ENCODE peak calls at places on chromosomes 4 and X, in six cellular contexts. One of them, this sample, is unnamed.

GRCh38 chr4:105060628-105061027 is 86.0 kb upstream of the TET2 start:
- DNase-seq in kidney glomerular epithelial cell: peak
- DNase-seq in stimulated activated CD8-positive, alpha-beta memory T cell treated with anti-CD3 and anti-CD28 coated beads, Interleukin-2, amount 100 ng/mL, for 1 hour: no peak
- DNase-seq in Kasumi-1: peak
- DNase-seq in activated CD8-positive, alpha-beta memory T cell treated with anti-CD3 and anti-CD28 coated beads for 24 hours: no peak
- DNase-seq in NCI-H1436: no peak
- DNase-seq in this sample: no peak

GRCh38 chrX:26613951-26614350 is 398.0 kb downstream of the MAGEB5 start:
- DNase-seq in kidney glomerular epithelial cell: no peak
- DNase-seq in stimulated activated CD8-positive, alpha-beta memory T cell treated with anti-CD3 and anti-CD28 coated beads, Interleukin-2, amount 100 ng/mL, for 1 hour: no peak
- DNase-seq in Kasumi-1: no peak
- DNase-seq in activated CD8-positive, alpha-beta memory T cell treated with anti-CD3 and anti-CD28 coated beads for 24 hours: no peak
- DNase-seq in NCI-H1436: no peak
- DNase-seq in this sample: no peak

GRCh38 chr4:81807927-81808672 is 336.4 kb upstream of the RASGEF1B start:
- DNase-seq in kidney glomerular epithelial cell: peak
- DNase-seq in stimulated activated CD8-positive, alpha-beta memory T cell treated with anti-CD3 and anti-CD28 coated beads, Interleukin-2, amount 100 ng/mL, for 1 hour: no peak
- DNase-seq in Kasumi-1: peak
- DNase-seq in activated CD8-positive, alpha-beta memory T cell treated with anti-CD3 and anti-CD28 coated beads for 24 hours: no peak
- DNase-seq in NCI-H1436: peak
- DNase-seq in this sample: no peak

GRCh38 chr4:119113033-119113655 is 22.5 kb upstream of the MYOZ2 start:
- DNase-seq in kidney glomerular epithelial cell: peak
- DNase-seq in stimulated activated CD8-positive, alpha-beta memory T cell treated with anti-CD3 and anti-CD28 coated beads, Interleukin-2, amount 100 ng/mL, for 1 hour: no peak
- DNase-seq in Kasumi-1: peak
- DNase-seq in activated CD8-positive, alpha-beta memory T cell treated with anti-CD3 and anti-CD28 coated beads for 24 hours: no peak
- DNase-seq in NCI-H1436: no peak
- DNase-seq in this sample: no peak

GRCh38 chr4:158131037-158131436 is 41.8 kb downstream of the GASK1B start:
- DNase-seq in kidney glomerular epithelial cell: no peak
- DNase-seq in stimulated activated CD8-positive, alpha-beta memory T cell treated with anti-CD3 and anti-CD28 coated beads, Interleukin-2, amount 100 ng/mL, for 1 hour: no peak
- DNase-seq in Kasumi-1: no peak
- DNase-seq in activated CD8-positive, alpha-beta memory T cell treated with anti-CD3 and anti-CD28 coated beads for 24 hours: no peak
- DNase-seq in NCI-H1436: no peak
- DNase-seq in this sample: no peak

GRCh38 chrX:51487960-51488267 is 8.5 kb downstream of the NUDT11 start:
- DNase-seq in kidney glomerular epithelial cell: no peak
- DNase-seq in stimulated activated CD8-positive, alpha-beta memory T cell treated with anti-CD3 and anti-CD28 coated beads, Interleukin-2, amount 100 ng/mL, for 1 hour: no peak
- DNase-seq in Kasumi-1: no peak
- DNase-seq in activated CD8-positive, alpha-beta memory T cell treated with anti-CD3 and anti-CD28 coated beads for 24 hours: no peak
- DNase-seq in NCI-H1436: no peak
- DNase-seq in this sample: no peak

GRCh38 chr4:56981795-56982201 is 3.1 kb downstream of the POLR2B start:
- DNase-seq in kidney glomerular epithelial cell: peak
- DNase-seq in stimulated activated CD8-positive, alpha-beta memory T cell treated with anti-CD3 and anti-CD28 coated beads, Interleukin-2, amount 100 ng/mL, for 1 hour: no peak
- DNase-seq in Kasumi-1: no peak
- DNase-seq in activated CD8-positive, alpha-beta memory T cell treated with anti-CD3 and anti-CD28 coated beads for 24 hours: no peak
- DNase-seq in NCI-H1436: no peak
- DNase-seq in this sample: no peak

GRCh38 chr4:139099366-139099982 is 77.5 kb downstream of the ELF2 start:
- DNase-seq in kidney glomerular epithelial cell: peak
- DNase-seq in stimulated activated CD8-positive, alpha-beta memory T cell treated with anti-CD3 and anti-CD28 coated beads, Interleukin-2, amount 100 ng/mL, for 1 hour: peak
- DNase-seq in Kasumi-1: peak
- DNase-seq in activated CD8-positive, alpha-beta memory T cell treated with anti-CD3 and anti-CD28 coated beads for 24 hours: peak
- DNase-seq in NCI-H1436: peak
- DNase-seq in this sample: peak

GRCh38 chr4:85367815-85368214 is 107.1 kb upstream of the ARHGAP24 start:
- DNase-seq in kidney glomerular epithelial cell: no peak
- DNase-seq in stimulated activated CD8-positive, alpha-beta memory T cell treated with anti-CD3 and anti-CD28 coated beads, Interleukin-2, amount 100 ng/mL, for 1 hour: no peak
- DNase-seq in Kasumi-1: no peak
- DNase-seq in activated CD8-positive, alpha-beta memory T cell treated with anti-CD3 and anti-CD28 coated beads for 24 hours: no peak
- DNase-seq in NCI-H1436: no peak
- DNase-seq in this sample: no peak

GRCh38 chr4:31518796-31519250 is 798.7 kb downstream of the PCDH7 start:
- DNase-seq in kidney glomerular epithelial cell: peak
- DNase-seq in stimulated activated CD8-positive, alpha-beta memory T cell treated with anti-CD3 and anti-CD28 coated beads, Interleukin-2, amount 100 ng/mL, for 1 hour: no peak
- DNase-seq in Kasumi-1: no peak
- DNase-seq in activated CD8-positive, alpha-beta memory T cell treated with anti-CD3 and anti-CD28 coated beads for 24 hours: no peak
- DNase-seq in NCI-H1436: no peak
- DNase-seq in this sample: no peak

GRCh38 chrX:49915352-49916222 is 6.8 kb upstream of the CLCN5 start:
- DNase-seq in kidney glomerular epithelial cell: peak
- DNase-seq in stimulated activated CD8-positive, alpha-beta memory T cell treated with anti-CD3 and anti-CD28 coated beads, Interleukin-2, amount 100 ng/mL, for 1 hour: no peak
- DNase-seq in Kasumi-1: peak
- DNase-seq in activated CD8-positive, alpha-beta memory T cell treated with anti-CD3 and anti-CD28 coated beads for 24 hours: no peak
- DNase-seq in NCI-H1436: peak
- DNase-seq in this sample: peak

GRCh38 chr4:59655996-59656395 is 1544.1 kb upstream of the ADGRL3 start:
- DNase-seq in kidney glomerular epithelial cell: no peak
- DNase-seq in stimulated activated CD8-positive, alpha-beta memory T cell treated with anti-CD3 and anti-CD28 coated beads, Interleukin-2, amount 100 ng/mL, for 1 hour: no peak
- DNase-seq in Kasumi-1: no peak
- DNase-seq in activated CD8-positive, alpha-beta memory T cell treated with anti-CD3 and anti-CD28 coated beads for 24 hours: no peak
- DNase-seq in NCI-H1436: no peak
- DNase-seq in this sample: no peak

GRCh38 chr4:15162465-15163283 is 160.4 kb downstream of the CPEB2 start:
- DNase-seq in kidney glomerular epithelial cell: peak
- DNase-seq in stimulated activated CD8-positive, alpha-beta memory T cell treated with anti-CD3 and anti-CD28 coated beads, Interleukin-2, amount 100 ng/mL, for 1 hour: no peak
- DNase-seq in Kasumi-1: peak
- DNase-seq in activated CD8-positive, alpha-beta memory T cell treated with anti-CD3 and anti-CD28 coated beads for 24 hours: no peak
- DNase-seq in NCI-H1436: no peak
- DNase-seq in this sample: no peak